ENCODE peak calls at places on chromosomes 5 and 9, in seven cellular contexts. H, M, Q, D, S, L and Z are unnamed samples.

GRCh38 chr5:176553260-176554085 is 4.3 kb downstream of the CDHR2 start:
- DNase-seq in S (no peak), M (no peak), H (no peak), Q (no peak), D (no peak), L (no peak), Z (no peak)

GRCh38 chr9:29213374-29214161 is 1640.3 kb upstream of the C9orf72 start:
- DNase-seq in S (no peak), Q (no peak), H (no peak), M (no peak), D (no peak), L (no peak), Z (peak; percentile 57)

GRCh38 chr5:139181835-139182452 is 16.2 kb downstream of the SIL1 start:
- DNase-seq in Q (peak; percentile 45), H (no peak), D (no peak), M (no peak), S (no peak), L (peak; percentile 66), Z (no peak)

GRCh38 chr9:108811944-108812343 is 43.8 kb downstream of the ACTL7B start:
- DNase-seq in L (no peak), H (no peak), D (no peak), Q (no peak), S (no peak), M (no peak), Z (no peak)

GRCh38 chr9:134505032-134505431 is 136.6 kb upstream of the COL5A1 start:
- DNase-seq in Q (no peak), S (no peak), M (no peak), H (no peak), L (no peak), D (no peak), Z (no peak)

GRCh38 chr9:137457406-137458193 is 1.5 kb downstream of the NSMF start:
- DNase-seq in M (no peak), D (no peak), H (no peak), S (no peak), Q (no peak), L (no peak), Z (no peak)

GRCh38 chr9:82903503-82903902 is 159.4 kb downstream of the RASEF start:
- DNase-seq in Q (no peak), H (no peak), M (no peak), D (no peak), L (no peak), S (no peak), Z (no peak)

GRCh38 chr5:135025730-135026644 is 8.0 kb downstream of the PITX1 start:
- DNase-seq in D (no peak), H (no peak), S (no peak), Q (no peak), M (no peak), L (no peak), Z (no peak)

GRCh38 chr5:177458912-177459350 is 12.3 kb downstream of the PRR7 start:
- DNase-seq in D (no peak), M (no peak), Q (no peak), H (no peak), S (no peak), L (peak; percentile 45), Z (no peak)

GRCh38 chr9:126516936-126517750 is 96.6 kb upstream of the LMX1B start:
- DNase-seq in M (no peak), L (peak; percentile 84), S (peak; percentile 89), Q (peak; percentile 77), D (no peak), H (no peak), Z (no peak)

GRCh38 chr5:171205375-171205774 is 103.7 kb upstream of the TLX3 start:
- DNase-seq in S (no peak), L (no peak), D (no peak), M (no peak), H (no peak), Q (no peak), Z (no peak)

GRCh38 chr9:8907863-8908262 is 1108.3 kb upstream of the DMAC1 start:
- DNase-seq in S (no peak), H (no peak), Q (no peak), D (no peak), L (no peak), M (no peak), Z (no peak)

GRCh38 chr5:53923969-53924876 is 363.8 kb downstream of the NDUFS4 start:
- DNase-seq in H (no peak), M (no peak), L (peak; percentile 62), Q (no peak), D (no peak), S (no peak), Z (no peak)

GRCh38 chr9:120696551-120697230 is 17.6 kb downstream of the MEGF9 start:
- DNase-seq in S (no peak), D (no peak), H (no peak), L (peak; percentile 38), Q (no peak), M (no peak), Z (no peak)

GRCh38 chr5:51646482-51646881 is 263.2 kb downstream of the ISL1 start:
- DNase-seq in Q (no peak), D (no peak), H (no peak), M (no peak), L (no peak), S (no peak), Z (no peak)

GRCh38 chr9:16442622-16443021 is 427.8 kb downstream of the BNC2 start:
- DNase-seq in D (no peak), S (no peak), Q (peak; percentile 6), M (no peak), H (no peak), L (peak; percentile 58), Z (no peak)

GRCh38 chr5:76850543-76851140 is 828 bp downstream of the S100Z start:
- DNase-seq in Q (no peak), D (no peak), H (no peak), S (no peak), M (no peak), L (no peak), Z (no peak)

GRCh38 chr9:26346942-26347477 is 545.6 kb downstream of the CAAP1 start:
- DNase-seq in Q (no peak), D (no peak), M (no peak), H (no peak), S (no peak), L (no peak), Z (no peak)

GRCh38 chr5:39466804-39467203 is 42.0 kb upstream of the DAB2 start:
- DNase-seq in S (no peak), H (no peak), Q (no peak), D (no peak), M (no peak), L (no peak), Z (no peak)

GRCh38 chr5:179577286-179577960 is 27.1 kb downstream of the RUFY1 start:
- DNase-seq in H (no peak), S (no peak), D (no peak), L (no peak), M (no peak), Q (no peak), Z (no peak)

GRCh38 chr5:177403826-177404640 is 3.6 kb upstream of the PFN3 start:
- DNase-seq in S (no peak), Q (peak; percentile 88), L (peak; percentile 75), H (peak; percentile 86), D (peak; percentile 75), M (peak; percentile 82), Z (peak; percentile 76)

GRCh38 chr5:65262094-65262493 is 219.6 kb downstream of the ADAMTS6 start:
- DNase-seq in M (no peak), L (no peak), Q (no peak), D (no peak), H (no peak), S (no peak), Z (no peak)